ENCODE peak calls at places on chromosome 6, in five cellular contexts. One of them, this sample, is unnamed.

GRCh38 chr6:110075406-110075805 is 97.3 kb downstream of the GPR6 start:
- DNase-seq in NCI-H1105: no peak
- DNase-seq in AG20443: no peak
- DNase-seq in psoas muscle: no peak
- DNase-seq in B cell: no peak
- DNase-seq in this sample: no peak

GRCh38 chr6:39047434-39048327 is 900 bp upstream of the GLP1R start:
- DNase-seq in NCI-H1105: no peak
- DNase-seq in AG20443: no peak
- DNase-seq in psoas muscle: no peak
- DNase-seq in B cell: no peak
- DNase-seq in this sample: no peak

GRCh38 chr6:21022343-21023107 is 488.3 kb downstream of the CDKAL1 start:
- DNase-seq in NCI-H1105: peak
- DNase-seq in AG20443: no peak
- DNase-seq in psoas muscle: no peak
- DNase-seq in B cell: peak
- DNase-seq in this sample: no peak

GRCh38 chr6:45445749-45446454 is 68.2 kb upstream of the SUPT3H start:
- DNase-seq in NCI-H1105: peak
- DNase-seq in AG20443: peak
- DNase-seq in psoas muscle: peak
- DNase-seq in B cell: no peak
- DNase-seq in this sample: no peak

GRCh38 chr6:81750660-81751387 is 1.7 kb downstream of the TENT5A start:
- DNase-seq in NCI-H1105: no peak
- DNase-seq in AG20443: peak
- DNase-seq in psoas muscle: no peak
- DNase-seq in B cell: no peak
- DNase-seq in this sample: no peak

GRCh38 chr6:111416529-111416928 is 66.5 kb downstream of the REV3L start:
- DNase-seq in NCI-H1105: no peak
- DNase-seq in AG20443: no peak
- DNase-seq in psoas muscle: no peak
- DNase-seq in B cell: no peak
- DNase-seq in this sample: no peak

GRCh38 chr6:34055223-34055933 is 90.5 kb downstream of the GRM4 start:
- DNase-seq in NCI-H1105: peak
- DNase-seq in AG20443: peak
- DNase-seq in psoas muscle: peak
- DNase-seq in B cell: peak
- DNase-seq in this sample: peak

GRCh38 chr6:28282923-28283322 is 1.6 kb downstream of the PGBD1 start:
- DNase-seq in NCI-H1105: no peak
- DNase-seq in AG20443: no peak
- DNase-seq in psoas muscle: no peak
- DNase-seq in B cell: no peak
- DNase-seq in this sample: no peak

GRCh38 chr6:79239538-79240168 is 5.2 kb upstream of the HMGN3 start:
- DNase-seq in NCI-H1105: no peak
- DNase-seq in AG20443: no peak
- DNase-seq in psoas muscle: no peak
- DNase-seq in B cell: no peak
- DNase-seq in this sample: no peak

GRCh38 chr6:110537208-110538123 is 61.1 kb upstream of the SLC22A16 start:
- DNase-seq in NCI-H1105: no peak
- DNase-seq in AG20443: peak
- DNase-seq in psoas muscle: no peak
- DNase-seq in B cell: no peak
- DNase-seq in this sample: no peak